ENCODE peak calls at places on chromosome 6, in ten cellular contexts. H, S, W, Y, B, V, U, Q, J and L are unnamed samples.

GRCh38 chr6:120779441-120779840 is 554.8 kb downstream of the TBC1D32 start:
- DNase-seq in H (no peak), S (no peak), W (no peak), Y (no peak), B (no peak), V (no peak), U (no peak), Q (no peak), J (no peak), L (no peak)

GRCh38 chr6:167005350-167006159 is 6.4 kb downstream of the CEP43 start:
- DNase-seq in H (no peak), S (no peak), W (no peak), Y (no peak), B (no peak), V (peak), U (no peak), Q (no peak), J (peak), L (no peak)

GRCh38 chr6:116385462-116385807 is 14.7 kb downstream of the DSE start:
- DNase-seq in H (peak), S (no peak), W (no peak), Y (no peak), B (no peak), V (no peak), U (no peak), Q (no peak), J (no peak), L (no peak)

GRCh38 chr6:133921249-133921859 is 31.7 kb upstream of the TBPL1 start:
- DNase-seq in H (peak), S (peak), W (peak), Y (no peak), B (peak), V (peak), U (peak), Q (peak), J (peak), L (peak)

GRCh38 chr6:21079468-21080048 is 514.0 kb upstream of the SOX4 start:
- DNase-seq in H (peak), S (no peak), W (no peak), Y (no peak), B (no peak), V (no peak), U (no peak), Q (no peak), J (no peak), L (no peak)

GRCh38 chr6:67285770-67286495 is 1349.1 kb upstream of the ADGRB3 start:
- DNase-seq in H (peak), S (no peak), W (no peak), Y (no peak), B (no peak), V (no peak), U (no peak), Q (no peak), J (no peak), L (no peak)

GRCh38 chr6:11427091-11427739 is 110.3 kb upstream of the TMEM170B start:
- DNase-seq in H (no peak), S (no peak), W (no peak), Y (no peak), B (no peak), V (no peak), U (no peak), Q (no peak), J (no peak), L (no peak)

GRCh38 chr6:86030875-86031274 is 388.2 kb upstream of the SYNCRIP start:
- DNase-seq in H (no peak), S (no peak), W (no peak), Y (no peak), B (no peak), V (no peak), U (no peak), Q (no peak), J (no peak), L (no peak)

GRCh38 chr6:24827162-24827561 is 28.4 kb upstream of the ARMH2 start:
- DNase-seq in H (no peak), S (no peak), W (no peak), Y (no peak), B (no peak), V (no peak), U (peak), Q (no peak), J (no peak), L (no peak)

GRCh38 chr6:99183066-99183465 is 166.4 kb downstream of the FAXC start:
- DNase-seq in H (no peak), S (no peak), W (no peak), Y (no peak), B (no peak), V (no peak), U (no peak), Q (no peak), J (no peak), L (no peak)

GRCh38 chr6:130033999-130034814 is 15.8 kb downstream of the L3MBTL3 start:
- DNase-seq in H (peak), S (no peak), W (no peak), Y (no peak), B (no peak), V (no peak), U (no peak), Q (no peak), J (no peak), L (no peak)

GRCh38 chr6:8904754-8905153 is 469.4 kb upstream of the SLC35B3 start:
- DNase-seq in H (no peak), S (no peak), W (no peak), Y (no peak), B (no peak), V (no peak), U (no peak), Q (peak), J (no peak), L (no peak)

GRCh38 chr6:49205526-49205925 is 257.5 kb downstream of the MMUT start:
- DNase-seq in H (no peak), S (no peak), W (no peak), Y (no peak), B (no peak), V (no peak), U (no peak), Q (no peak), J (no peak), L (no peak)

GRCh38 chr6:110537208-110538123 is 61.1 kb upstream of the SLC22A16 start:
- DNase-seq in H (peak), S (no peak), W (no peak), Y (no peak), B (no peak), V (no peak), U (no peak), Q (no peak), J (no peak), L (no peak)

GRCh38 chr6:36735110-36735971 is 37.7 kb downstream of the RAB44 start:
- DNase-seq in H (peak), S (no peak), W (peak), Y (no peak), B (no peak), V (peak), U (peak), Q (peak), J (peak), L (no peak)

GRCh38 chr6:28082939-28083338 is 2.6 kb downstream of the ZNF165 start:
- DNase-seq in H (no peak), S (no peak), W (no peak), Y (no peak), B (no peak), V (no peak), U (no peak), Q (no peak), J (no peak), L (no peak)

GRCh38 chr6:30768634-30769087 is 24.3 kb upstream of the IER3 start:
- DNase-seq in H (peak), S (no peak), W (no peak), Y (no peak), B (no peak), V (no peak), U (no peak), Q (no peak), J (peak), L (no peak)

GRCh38 chr6:119764927-119765681 is 415.5 kb upstream of the MAN1A1 start:
- DNase-seq in H (no peak), S (no peak), W (no peak), Y (no peak), B (no peak), V (no peak), U (no peak), Q (no peak), J (no peak), L (no peak)

GRCh38 chr6:132867055-132867454 is 52.7 kb downstream of the RPS12 start:
- DNase-seq in H (no peak), S (no peak), W (no peak), Y (no peak), B (no peak), V (no peak), U (no peak), Q (no peak), J (no peak), L (no peak)

GRCh38 chr6:115947964-115948541 is 112.6 kb downstream of the FRK start:
- DNase-seq in H (no peak), S (no peak), W (no peak), Y (no peak), B (no peak), V (no peak), U (no peak), Q (no peak), J (no peak), L (no peak)

GRCh38 chr6:67909354-67909753 is 725.7 kb upstream of the ADGRB3 start:
- DNase-seq in H (no peak), S (no peak), W (no peak), Y (no peak), B (no peak), V (no peak), U (no peak), Q (no peak), J (no peak), L (no peak)

GRCh38 chr6:13725570-13725969 is 13.9 kb upstream of the RANBP9 start:
- DNase-seq in H (peak), S (no peak), W (no peak), Y (no peak), B (no peak), V (no peak), U (peak), Q (no peak), J (no peak), L (no peak)

GRCh38 chr6:30071081-30071818 is 4.3 kb downstream of the PPP1R11 start:
- DNase-seq in H (peak), S (no peak), W (no peak), Y (no peak), B (no peak), V (peak), U (no peak), Q (no peak), J (no peak), L (no peak)

GRCh38 chr6:112233864-112234263 is 20.5 kb downstream of the LAMA4 start:
- DNase-seq in H (peak), S (no peak), W (no peak), Y (no peak), B (no peak), V (no peak), U (no peak), Q (no peak), J (no peak), L (no peak)

GRCh38 chr6:16482702-16483314 is 244.4 kb downstream of the GMPR start:
- DNase-seq in H (no peak), S (no peak), W (no peak), Y (no peak), B (no peak), V (no peak), U (no peak), Q (peak), J (no peak), L (no peak)

GRCh38 chr6:10763006-10763405 is 15.4 kb downstream of the TMEM14B start:
- DNase-seq in H (peak), S (no peak), W (no peak), Y (no peak), B (no peak), V (no peak), U (no peak), Q (no peak), J (no peak), L (no peak)